ENCODE peak calls at places on chromosomes 12 and 14, in eight cellular contexts. R is activated CD4-positive, alpha-beta T cell treated with anti-CD3 and anti-CD28 coated beads, Interleukin-2, amount 50 U/mL, for 48 hours; V is stimulated activated naive CD4-positive, alpha-beta T cell; T is stimulated activated CD4-positive, alpha-beta T cell treated with anti-CD3 and anti-CD28 coated beads, Interleukin-15, amount 100 ng/mL, for 24 hours; U is mucosa of descending colon; Z is AG08396; A is NB4; I is mesenteric fat pad. Q is an unnamed sample.

GRCh38 chr14:60637490-60638452 is 11.5 kb downstream of the SIX1 start:
- DNase-seq in R (no peak), V (no peak), T (peak), U (no peak), Z (no peak), A (no peak), I (no peak), Q (no peak)

GRCh38 chr12:12079291-12079690 is 8.6 kb downstream of the BCL2L14 start:
- DNase-seq in R (no peak), V (no peak), T (no peak), U (no peak), Z (no peak), A (no peak), I (no peak), Q (no peak)

GRCh38 chr14:94601961-94602391 is 10.2 kb upstream of the SERPINA3 start:
- DNase-seq in R (no peak), V (no peak), T (no peak), U (peak), Z (peak), A (peak), I (no peak), Q (no peak)

GRCh38 chr14:86203843-86204242 is 673.9 kb downstream of the FLRT2 start:
- DNase-seq in R (no peak), V (no peak), T (no peak), U (no peak), Z (no peak), A (peak), I (no peak), Q (no peak)

GRCh38 chr12:131795688-131796410 is 32.3 kb upstream of the MMP17 start:
- DNase-seq in R (no peak), V (no peak), T (no peak), U (no peak), Z (no peak), A (no peak), I (no peak), Q (no peak)

GRCh38 chr12:16189849-16190248 is 87.6 kb downstream of the SLC15A5 start:
- DNase-seq in R (no peak), V (no peak), T (no peak), U (no peak), Z (no peak), A (peak), I (no peak), Q (no peak)

GRCh38 chr12:41151789-41152188 is 36.3 kb upstream of the PDZRN4 start:
- DNase-seq in R (no peak), V (no peak), T (no peak), U (no peak), Z (no peak), A (no peak), I (no peak), Q (peak)

GRCh38 chr12:13588574-13588973 is 392.0 kb downstream of the EMP1 start:
- DNase-seq in R (no peak), V (no peak), T (no peak), U (no peak), Z (no peak), A (peak), I (no peak), Q (no peak)

GRCh38 chr12:70907412-70907811 is 13.1 kb downstream of the PTPRR start:
- DNase-seq in R (no peak), V (no peak), T (no peak), U (no peak), Z (no peak), A (no peak), I (no peak), Q (no peak)

GRCh38 chr14:101495827-101496778 is 65.2 kb upstream of the DIO3 start:
- DNase-seq in R (no peak), V (no peak), T (no peak), U (peak), Z (no peak), A (no peak), I (peak), Q (no peak)

GRCh38 chr12:60265741-60266140 is 669.9 kb downstream of the SLC16A7 start:
- DNase-seq in R (no peak), V (no peak), T (no peak), U (no peak), Z (no peak), A (no peak), I (no peak), Q (no peak)

GRCh38 chr14:99325016-99325415 is 53.0 kb upstream of the BCL11B start:
- DNase-seq in R (no peak), V (no peak), T (no peak), U (no peak), Z (no peak), A (no peak), I (peak), Q (no peak)

GRCh38 chr12:118544569-118544968 is 168.2 kb downstream of the SUDS3 start:
- DNase-seq in R (no peak), V (no peak), T (no peak), U (no peak), Z (peak), A (peak), I (no peak), Q (peak)

GRCh38 chr12:28054583-28054982 is 82.0 kb upstream of the PTHLH start:
- DNase-seq in R (no peak), V (no peak), T (no peak), U (no peak), Z (no peak), A (no peak), I (no peak), Q (no peak)

GRCh38 chr14:50808053-50808452 is 22.9 kb downstream of the NIN start:
- DNase-seq in R (no peak), V (no peak), T (no peak), U (no peak), Z (no peak), A (no peak), I (no peak), Q (no peak)

GRCh38 chr14:54894995-54895394 is 7.6 kb downstream of the GCH1 start:
- DNase-seq in R (no peak), V (no peak), T (no peak), U (no peak), Z (no peak), A (no peak), I (no peak), Q (no peak)

GRCh38 chr12:132248439-132249157 is 80.8 kb downstream of the GALNT9 start:
- DNase-seq in R (no peak), V (no peak), T (no peak), U (peak), Z (no peak), A (peak), I (no peak), Q (no peak)

GRCh38 chr14:71290960-71291466 is 383.8 kb downstream of the PCNX1 start:
- DNase-seq in R (peak), V (no peak), T (peak), U (no peak), Z (peak), A (peak), I (no peak), Q (no peak)

GRCh38 chr14:62039871-62040270 is 277.7 kb downstream of the SNAPC1 start:
- DNase-seq in R (no peak), V (no peak), T (no peak), U (no peak), Z (no peak), A (no peak), I (no peak), Q (no peak)

GRCh38 chr12:57724936-57725740 is 13.4 kb downstream of the AGAP2 start:
- DNase-seq in R (no peak), V (no peak), T (no peak), U (no peak), Z (no peak), A (no peak), I (peak), Q (no peak)

GRCh38 chr12:70366581-70367267 is 634 bp downstream of the KCNMB4 start:
- DNase-seq in R (peak), V (peak), T (peak), U (peak), Z (peak), A (peak), I (no peak), Q (no peak)

GRCh38 chr12:117875652-117876491 is 92.9 kb downstream of the KSR2 start:
- DNase-seq in R (peak), V (no peak), T (peak), U (no peak), Z (peak), A (peak), I (no peak), Q (no peak)